ENCODE peak calls at places on chromosome 1, in nine cellular contexts. One of them, this sample, is unnamed.

GRCh38 chr1:21318714-21319159 is 28.5 kb upstream of the ECE1 start:
- DNase-seq in astrocyte of the spinal cord: peak
- DNase-seq in fibroblast of villous mesenchyme: peak
- DNase-seq in HFF-Myc: no peak
- DNase-seq in epithelial cell of proximal tubule: no peak
- DNase-seq in adrenal gland: peak
- DNase-seq in heart left ventricle: peak
- DNase-seq in upper lobe of right lung: peak
- DNase-seq in A549: no peak
- DNase-seq in this sample: peak

GRCh38 chr1:169260478-169260877 is 107.1 kb downstream of the NME7 start:
- DNase-seq in heart left ventricle: no peak
- DNase-seq in astrocyte of the spinal cord: no peak
- DNase-seq in upper lobe of right lung: no peak
- DNase-seq in epithelial cell of proximal tubule: no peak
- DNase-seq in HFF-Myc: no peak
- DNase-seq in A549: no peak
- DNase-seq in fibroblast of villous mesenchyme: no peak
- DNase-seq in adrenal gland: no peak
- DNase-seq in this sample: no peak

GRCh38 chr1:150813028-150813707 is 5.1 kb upstream of the CTSK start:
- DNase-seq in heart left ventricle: peak
- DNase-seq in astrocyte of the spinal cord: peak
- DNase-seq in adrenal gland: peak
- DNase-seq in fibroblast of villous mesenchyme: peak
- DNase-seq in upper lobe of right lung: peak
- DNase-seq in HFF-Myc: peak
- DNase-seq in epithelial cell of proximal tubule: no peak
- DNase-seq in A549: peak
- DNase-seq in this sample: peak

GRCh38 chr1:209646558-209646957 is 5.7 kb downstream of the LAMB3 start:
- DNase-seq in upper lobe of right lung: no peak
- DNase-seq in A549: no peak
- DNase-seq in astrocyte of the spinal cord: peak
- DNase-seq in heart left ventricle: no peak
- DNase-seq in fibroblast of villous mesenchyme: no peak
- DNase-seq in adrenal gland: no peak
- DNase-seq in HFF-Myc: no peak
- DNase-seq in epithelial cell of proximal tubule: no peak
- DNase-seq in this sample: peak

GRCh38 chr1:36542024-36542961 is 59.6 kb upstream of the CSF3R start:
- DNase-seq in A549: no peak
- DNase-seq in fibroblast of villous mesenchyme: no peak
- DNase-seq in adrenal gland: no peak
- DNase-seq in epithelial cell of proximal tubule: no peak
- DNase-seq in astrocyte of the spinal cord: no peak
- DNase-seq in heart left ventricle: no peak
- DNase-seq in upper lobe of right lung: peak
- DNase-seq in HFF-Myc: no peak
- DNase-seq in this sample: no peak

GRCh38 chr1:10384219-10384618 is 14.6 kb upstream of the PGD start:
- DNase-seq in astrocyte of the spinal cord: no peak
- DNase-seq in upper lobe of right lung: no peak
- DNase-seq in A549: no peak
- DNase-seq in epithelial cell of proximal tubule: no peak
- DNase-seq in adrenal gland: no peak
- DNase-seq in fibroblast of villous mesenchyme: no peak
- DNase-seq in HFF-Myc: no peak
- DNase-seq in heart left ventricle: no peak
- DNase-seq in this sample: no peak

GRCh38 chr1:204001166-204001901 is 71.6 kb upstream of the SOX13 start:
- DNase-seq in A549: no peak
- DNase-seq in fibroblast of villous mesenchyme: no peak
- DNase-seq in astrocyte of the spinal cord: no peak
- DNase-seq in upper lobe of right lung: no peak
- DNase-seq in HFF-Myc: no peak
- DNase-seq in heart left ventricle: no peak
- DNase-seq in epithelial cell of proximal tubule: no peak
- DNase-seq in adrenal gland: no peak
- DNase-seq in this sample: no peak

GRCh38 chr1:32426489-32427255 is 32.4 kb upstream of the BSDC1 start:
- DNase-seq in adrenal gland: no peak
- DNase-seq in upper lobe of right lung: no peak
- DNase-seq in A549: no peak
- DNase-seq in epithelial cell of proximal tubule: no peak
- DNase-seq in HFF-Myc: no peak
- DNase-seq in astrocyte of the spinal cord: no peak
- DNase-seq in heart left ventricle: no peak
- DNase-seq in fibroblast of villous mesenchyme: peak
- DNase-seq in this sample: peak

GRCh38 chr1:73800376-73800775 is 397.6 kb downstream of the LRRIQ3 start:
- DNase-seq in A549: no peak
- DNase-seq in upper lobe of right lung: no peak
- DNase-seq in adrenal gland: no peak
- DNase-seq in HFF-Myc: no peak
- DNase-seq in heart left ventricle: no peak
- DNase-seq in epithelial cell of proximal tubule: no peak
- DNase-seq in astrocyte of the spinal cord: peak
- DNase-seq in fibroblast of villous mesenchyme: peak
- DNase-seq in this sample: peak

GRCh38 chr1:232635778-232636356 is 5.9 kb upstream of the SIPA1L2 start:
- DNase-seq in HFF-Myc: peak
- DNase-seq in adrenal gland: no peak
- DNase-seq in heart left ventricle: no peak
- DNase-seq in A549: peak
- DNase-seq in upper lobe of right lung: no peak
- DNase-seq in astrocyte of the spinal cord: peak
- DNase-seq in epithelial cell of proximal tubule: no peak
- DNase-seq in fibroblast of villous mesenchyme: peak
- DNase-seq in this sample: peak

GRCh38 chr1:236165238-236165981 is 23.1 kb downstream of the GPR137B start:
- DNase-seq in upper lobe of right lung: no peak
- DNase-seq in adrenal gland: no peak
- DNase-seq in A549: no peak
- DNase-seq in astrocyte of the spinal cord: no peak
- DNase-seq in HFF-Myc: no peak
- DNase-seq in heart left ventricle: no peak
- DNase-seq in epithelial cell of proximal tubule: no peak
- DNase-seq in fibroblast of villous mesenchyme: no peak
- DNase-seq in this sample: no peak

GRCh38 chr1:220785166-220786056 is 1.3 kb upstream of the MTARC1 start:
- DNase-seq in fibroblast of villous mesenchyme: no peak
- DNase-seq in upper lobe of right lung: no peak
- DNase-seq in A549: no peak
- DNase-seq in astrocyte of the spinal cord: no peak
- DNase-seq in epithelial cell of proximal tubule: no peak
- DNase-seq in heart left ventricle: no peak
- DNase-seq in adrenal gland: no peak
- DNase-seq in HFF-Myc: no peak
- DNase-seq in this sample: no peak

GRCh38 chr1:220788146-220788545 is 1.4 kb downstream of the MTARC1 start:
- DNase-seq in A549: no peak
- DNase-seq in astrocyte of the spinal cord: no peak
- DNase-seq in fibroblast of villous mesenchyme: no peak
- DNase-seq in adrenal gland: no peak
- DNase-seq in upper lobe of right lung: no peak
- DNase-seq in epithelial cell of proximal tubule: no peak
- DNase-seq in HFF-Myc: no peak
- DNase-seq in heart left ventricle: no peak
- DNase-seq in this sample: no peak

GRCh38 chr1:220787069-220787614 is 429 bp downstream of the MTARC1 start:
- DNase-seq in epithelial cell of proximal tubule: no peak
- DNase-seq in HFF-Myc: no peak
- DNase-seq in A549: peak
- DNase-seq in upper lobe of right lung: peak
- DNase-seq in heart left ventricle: no peak
- DNase-seq in fibroblast of villous mesenchyme: no peak
- DNase-seq in astrocyte of the spinal cord: no peak
- DNase-seq in adrenal gland: no peak
- DNase-seq in this sample: no peak

GRCh38 chr1:220786057-220786336 is 716 bp upstream of the MTARC1 start:
- DNase-seq in astrocyte of the spinal cord: no peak
- DNase-seq in HFF-Myc: no peak
- DNase-seq in fibroblast of villous mesenchyme: no peak
- DNase-seq in epithelial cell of proximal tubule: no peak
- DNase-seq in heart left ventricle: no peak
- DNase-seq in upper lobe of right lung: peak
- DNase-seq in adrenal gland: no peak
- DNase-seq in A549: no peak
- DNase-seq in this sample: no peak

DNA sequence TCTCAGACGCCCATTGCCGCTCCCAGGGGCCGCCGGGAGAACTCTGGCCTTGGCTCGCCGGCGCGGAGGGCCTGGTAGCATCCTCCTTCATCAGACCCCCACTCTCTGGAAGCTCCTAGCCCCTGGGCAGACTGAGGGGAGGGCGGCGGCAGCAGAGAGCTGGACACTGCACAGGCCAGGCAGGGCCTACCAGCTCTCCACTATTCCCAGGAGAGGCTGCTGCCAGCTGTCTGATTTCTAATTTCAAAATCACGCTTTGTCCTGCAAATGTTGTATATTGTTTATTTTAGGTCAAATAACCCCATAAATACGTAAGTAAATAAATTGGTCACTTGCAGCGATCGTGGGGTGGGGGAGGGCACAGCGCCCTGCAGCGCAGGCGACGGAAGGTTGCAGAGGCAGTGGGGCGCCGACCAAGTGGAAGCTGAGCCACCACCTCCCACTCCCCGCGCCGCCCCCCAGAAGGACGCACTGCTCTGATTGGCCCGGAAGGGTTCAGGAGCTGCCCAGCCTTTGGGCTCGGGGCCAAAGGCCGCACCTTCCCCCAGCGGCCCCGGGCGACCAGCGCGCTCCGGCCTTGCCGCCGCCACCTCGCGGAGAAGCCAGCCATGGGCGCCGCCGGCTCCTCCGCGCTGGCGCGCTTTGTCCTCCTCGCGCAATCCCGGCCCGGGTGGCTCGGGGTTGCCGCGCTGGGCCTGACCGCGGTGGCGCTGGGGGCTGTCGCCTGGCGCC is at the start of gene MTARC1:
- DNase-seq in epithelial cell of proximal tubule: no peak
- DNase-seq in upper lobe of right lung: peak
- DNase-seq in HFF-Myc: peak
- DNase-seq in heart left ventricle: peak
- DNase-seq in adrenal gland: peak
- DNase-seq in A549: peak
- DNase-seq in fibroblast of villous mesenchyme: peak
- DNase-seq in astrocyte of the spinal cord: peak
- DNase-seq in this sample: peak
- TF ChIP-seq CTCF in epithelial cell of proximal tubule: no peak
- TF ChIP-seq CTCF in upper lobe of right lung: peak
- TF ChIP-seq CTCF in HFF-Myc: no peak
- TF ChIP-seq CTCF in heart left ventricle: no peak
- TF ChIP-seq CTCF in adrenal gland: no peak
- TF ChIP-seq CTCF in A549: peak
- TF ChIP-seq CTCF in fibroblast of villous mesenchyme: no peak
- TF ChIP-seq CTCF in astrocyte of the spinal cord: no peak
- TF ChIP-seq CTCF in this sample: no peak

DNA sequence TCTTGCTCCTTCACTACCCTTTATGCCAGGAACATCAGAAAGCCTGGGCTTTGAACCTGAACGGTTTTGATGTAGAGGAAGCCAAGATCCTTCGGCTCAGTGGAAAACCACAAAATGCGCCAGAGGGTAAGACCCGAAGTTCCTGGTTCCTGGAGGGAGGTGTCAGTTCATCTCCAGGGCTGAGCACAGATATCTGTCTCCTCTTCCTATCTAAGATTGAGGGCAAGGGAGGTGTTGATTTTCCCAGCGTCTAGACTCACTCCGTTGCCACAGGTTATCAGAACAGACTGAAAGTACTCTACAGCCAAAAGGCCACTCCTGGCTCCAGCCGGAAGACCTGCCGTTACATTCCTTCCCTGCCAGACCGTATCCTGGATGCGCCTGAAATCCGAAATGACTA is 915 bp downstream of the CDC20 start:
- DNase-seq in astrocyte of the spinal cord: no peak
- DNase-seq in adrenal gland: no peak
- DNase-seq in A549: no peak
- DNase-seq in upper lobe of right lung: no peak
- DNase-seq in HFF-Myc: no peak
- DNase-seq in fibroblast of villous mesenchyme: no peak
- DNase-seq in heart left ventricle: no peak
- DNase-seq in epithelial cell of proximal tubule: no peak
- DNase-seq in this sample: no peak
- H3K4me3 ChIP-seq in astrocyte of the spinal cord: peak
- H3K4me3 ChIP-seq in adrenal gland: no peak
- H3K4me3 ChIP-seq in A549: peak
- H3K4me3 ChIP-seq in upper lobe of right lung: no peak
- H3K4me3 ChIP-seq in HFF-Myc: peak
- H3K4me3 ChIP-seq in fibroblast of villous mesenchyme: peak
- H3K4me3 ChIP-seq in heart left ventricle: no peak
- H3K4me3 ChIP-seq in epithelial cell of proximal tubule: peak
- H3K4me3 ChIP-seq in this sample: peak

GRCh38 chr1:90476994-90477393 is 240.1 kb downstream of the BARHL2 start:
- DNase-seq in HFF-Myc: no peak
- DNase-seq in adrenal gland: no peak
- DNase-seq in A549: no peak
- DNase-seq in fibroblast of villous mesenchyme: no peak
- DNase-seq in epithelial cell of proximal tubule: no peak
- DNase-seq in upper lobe of right lung: no peak
- DNase-seq in heart left ventricle: no peak
- DNase-seq in astrocyte of the spinal cord: no peak
- DNase-seq in this sample: no peak

GRCh38 chr1:90474731-90475130 is 242.4 kb downstream of the BARHL2 start:
- DNase-seq in astrocyte of the spinal cord: no peak
- DNase-seq in epithelial cell of proximal tubule: no peak
- DNase-seq in HFF-Myc: no peak
- DNase-seq in heart left ventricle: no peak
- DNase-seq in upper lobe of right lung: no peak
- DNase-seq in adrenal gland: no peak
- DNase-seq in fibroblast of villous mesenchyme: no peak
- DNase-seq in A549: no peak
- DNase-seq in this sample: no peak

GRCh38 chr1:90476411-90476810 is 240.7 kb downstream of the BARHL2 start:
- DNase-seq in upper lobe of right lung: no peak
- DNase-seq in fibroblast of villous mesenchyme: no peak
- DNase-seq in astrocyte of the spinal cord: no peak
- DNase-seq in epithelial cell of proximal tubule: no peak
- DNase-seq in HFF-Myc: no peak
- DNase-seq in heart left ventricle: no peak
- DNase-seq in A549: no peak
- DNase-seq in adrenal gland: no peak
- DNase-seq in this sample: no peak

GRCh38 chr1:90474158-90474557 is 242.9 kb downstream of the BARHL2 start:
- DNase-seq in adrenal gland: no peak
- DNase-seq in HFF-Myc: no peak
- DNase-seq in heart left ventricle: no peak
- DNase-seq in astrocyte of the spinal cord: no peak
- DNase-seq in epithelial cell of proximal tubule: no peak
- DNase-seq in fibroblast of villous mesenchyme: no peak
- DNase-seq in A549: no peak
- DNase-seq in upper lobe of right lung: no peak
- DNase-seq in this sample: no peak

GRCh38 chr1:90475623-90476022 is 241.5 kb downstream of the BARHL2 start:
- DNase-seq in astrocyte of the spinal cord: peak
- DNase-seq in heart left ventricle: no peak
- DNase-seq in HFF-Myc: no peak
- DNase-seq in epithelial cell of proximal tubule: no peak
- DNase-seq in A549: no peak
- DNase-seq in adrenal gland: no peak
- DNase-seq in fibroblast of villous mesenchyme: no peak
- DNase-seq in upper lobe of right lung: no peak
- DNase-seq in this sample: no peak
- TF ChIP-seq CTCF in astrocyte of the spinal cord: peak
- TF ChIP-seq CTCF in heart left ventricle: no peak
- TF ChIP-seq CTCF in HFF-Myc: no peak
- TF ChIP-seq CTCF in epithelial cell of proximal tubule: peak
- TF ChIP-seq CTCF in A549: no peak
- TF ChIP-seq CTCF in adrenal gland: no peak
- TF ChIP-seq CTCF in fibroblast of villous mesenchyme: no peak
- TF ChIP-seq CTCF in upper lobe of right lung: no peak
- TF ChIP-seq CTCF in this sample: peak

GRCh38 chr1:66313446-66313845 is 220.5 kb upstream of the SGIP1 start:
- DNase-seq in A549: no peak
- DNase-seq in heart left ventricle: no peak
- DNase-seq in epithelial cell of proximal tubule: no peak
- DNase-seq in astrocyte of the spinal cord: peak
- DNase-seq in adrenal gland: no peak
- DNase-seq in upper lobe of right lung: no peak
- DNase-seq in fibroblast of villous mesenchyme: no peak
- DNase-seq in HFF-Myc: no peak
- DNase-seq in this sample: peak
- H3K4me3 ChIP-seq in A549: no peak
- H3K4me3 ChIP-seq in heart left ventricle: no peak
- H3K4me3 ChIP-seq in epithelial cell of proximal tubule: no peak
- H3K4me3 ChIP-seq in astrocyte of the spinal cord: no peak
- H3K4me3 ChIP-seq in adrenal gland: no peak
- H3K4me3 ChIP-seq in upper lobe of right lung: no peak
- H3K4me3 ChIP-seq in fibroblast of villous mesenchyme: no peak
- H3K4me3 ChIP-seq in HFF-Myc: no peak
- H3K4me3 ChIP-seq in this sample: no peak

This sample was measured in fibroblast of pulmonary artery.